ENCODE peak calls at places on chromosome 3, in seven cellular contexts. F is psoas muscle, S is GM12878, N is NT2/D1, O is PC-3, D is transverse colon, W is DND-41. Z is an unnamed sample. For H3K4me1 and H3K36me3, the result is how much of the 10 kb centered on the place peaks cover.

GRCh38 chr3:196080517-196080841 is 1.4 kb downstream of the TFRC start:
- DNase-seq in F (no peak), S (no peak), N (no peak), O (peak), D (peak), W (no peak), Z (no peak)

GRCh38 chr3:14389133-14390115 is 13.0 kb upstream of the SLC6A6 start:
- DNase-seq in F (no peak), S (no peak), N (no peak), O (no peak), D (no peak), W (no peak), Z (no peak)

GRCh38 chr3:72482589-72483249 is 365.5 kb downstream of the SHQ1 start:
- DNase-seq in F (peak), S (peak), N (no peak), O (peak), D (peak), W (no peak), Z (peak)

GRCh38 chr3:134294302-134294925 is 43.8 kb upstream of the RYK start:
- DNase-seq in F (no peak), S (peak), N (no peak), O (no peak), D (no peak), W (peak), Z (no peak)

GRCh38 chr3:170012683-170013400 is 25.0 kb upstream of the GPR160 start:
- DNase-seq in F (no peak), S (no peak), N (no peak), O (no peak), D (no peak), W (no peak), Z (no peak)

GRCh38 chr3:5304789-5305680 is 117.5 kb downstream of the EDEM1 start:
- DNase-seq in F (no peak), S (no peak), N (peak), O (peak), D (peak), W (peak), Z (no peak)

GRCh38 chr3:195596648-195597628 is 13.2 kb upstream of the APOD start:
- DNase-seq in F (no peak), S (no peak), N (no peak), O (no peak), D (no peak), W (no peak), Z (no peak)

GRCh38 chr3:52620580-52620979 is 65.1 kb downstream of the PBRM1 start:
- DNase-seq in F (no peak), S (no peak), N (no peak), O (no peak), D (no peak), W (no peak), Z (no peak)

GRCh38 chr3:130948374-130948773 is 54.5 kb downstream of the ATP2C1 start:
- DNase-seq in F (no peak), S (no peak), N (no peak), O (no peak), D (no peak), W (no peak), Z (no peak)

GRCh38 chr3:61579685-61580084 is 18.3 kb downstream of the PTPRG start:
- DNase-seq in F (no peak), S (no peak), N (no peak), O (no peak), D (no peak), W (no peak), Z (no peak)

GRCh38 chr3:11566916-11567315 is 76.8 kb downstream of the VGLL4 start:
- DNase-seq in F (no peak), S (no peak), N (no peak), O (no peak), D (no peak), W (no peak), Z (no peak)

GRCh38 chr3:66014641-66015040 is 24.1 kb downstream of the MAGI1 start:
- DNase-seq in F (no peak), S (no peak), N (no peak), O (no peak), D (no peak), W (no peak), Z (no peak)

GRCh38 chr3:172562881-172563835 is 39.9 kb upstream of the TNFSF10 start:
- DNase-seq in F (no peak), S (no peak), N (no peak), O (peak), D (no peak), W (peak), Z (no peak)

GRCh38 chr3:61894988-61895935 is 333.9 kb downstream of the PTPRG start:
- DNase-seq in F (no peak), S (peak), N (peak), O (peak), D (peak), W (peak), Z (peak)

GRCh38 chr3:130950641-130951040 is 56.8 kb downstream of the ATP2C1 start:
- DNase-seq in F (no peak), S (no peak), N (no peak), O (no peak), D (no peak), W (no peak), Z (no peak)

GRCh38 chr3:141353652-141354495 is 14.4 kb upstream of the ZBTB38 start:
- DNase-seq in F (no peak), S (no peak), N (no peak), O (no peak), D (no peak), W (no peak), Z (no peak)

GRCh38 chr3:174125267-174125844 is 727.8 kb downstream of the NLGN1 start:
- DNase-seq in F (no peak), S (no peak), N (peak), O (peak), D (no peak), W (no peak), Z (no peak)

GRCh38 chr3:33315826-33316225 is 38.6 kb downstream of the FBXL2 start:
- DNase-seq in F (no peak), S (no peak), N (no peak), O (peak), D (no peak), W (no peak), Z (no peak)

GRCh38 chr3:64163755-64164148 is 61.5 kb downstream of the PRICKLE2 start:
- DNase-seq in F (no peak), S (peak), N (no peak), O (peak), D (no peak), W (no peak), Z (no peak)

GRCh38 chr3:108334698-108335097 is 38.4 kb downstream of the HHLA2 start:
- DNase-seq in F (no peak), S (no peak), N (no peak), O (peak), D (no peak), W (no peak), Z (no peak)

GRCh38 chr3:176521531-176522175 is 675.6 kb downstream of the TBL1XR1 start:
- DNase-seq in F (no peak), S (no peak), N (no peak), O (no peak), D (no peak), W (no peak), Z (no peak)

GRCh38 chr3:156718622-156719300 is 44.4 kb downstream of the TIPARP start:
- DNase-seq in F (no peak), S (no peak), N (no peak), O (no peak), D (no peak), W (no peak), Z (no peak)

GRCh38 chr3:183816681-183817080 is 8.7 kb downstream of the MAP6D1 start:
- DNase-seq in F (no peak), S (no peak), N (no peak), O (no peak), D (no peak), W (no peak), Z (no peak)

GRCh38 chr3:5264093-5264610 is 76.6 kb downstream of the EDEM1 start:
- DNase-seq in F (no peak), S (no peak), N (peak), O (no peak), D (no peak), W (no peak), Z (no peak)

GRCh38 chr3:23406576-23406975 is 203.4 kb downstream of the UBE2E2 start:
- DNase-seq in F (no peak), S (no peak), N (no peak), O (peak), D (no peak), W (no peak), Z (no peak)

GRCh38 chr3:40504636-40505430 is 1.0 kb upstream of the ZNF620 start:
- DNase-seq in F (no peak), S (no peak), N (no peak), O (peak), D (no peak), W (no peak), Z (no peak)

GRCh38 chr3:31813197-31813596 is 167.9 kb downstream of the OSBPL10 start:
- DNase-seq in F (no peak), S (no peak), N (no peak), O (no peak), D (no peak), W (no peak), Z (no peak)

GRCh38 chr3:195762611-195763247 is 42.0 kb downstream of the MUC20 start:
- DNase-seq in F (no peak), S (no peak), N (no peak), O (no peak), D (no peak), W (no peak), Z (peak)

GRCh38 chr3:134473868-134474546 is 11.8 kb downstream of the ANAPC13 start:
- DNase-seq in F (no peak), S (no peak), N (peak), O (peak), D (peak), W (peak), Z (peak)

GRCh38 chr3:40427045-40427669 is 30.0 kb upstream of the RPL14 start:
- DNase-seq in F (no peak), S (no peak), N (no peak), O (no peak), D (no peak), W (no peak), Z (no peak)

GRCh38 chr3:151213881-151214280 is 10.9 kb upstream of the GPR171 start:
- DNase-seq in F (no peak), S (no peak), N (no peak), O (no peak), D (no peak), W (no peak), Z (no peak)

GRCh38 chr3:170040283-170040907 is 2.6 kb downstream of the GPR160 start:
- DNase-seq in F (no peak), S (no peak), N (no peak), O (no peak), D (no peak), W (no peak), Z (no peak)

GRCh38 chr3:141410861-141411771 is 42.8 kb downstream of the ZBTB38 start:
- DNase-seq in F (no peak), S (no peak), N (no peak), O (peak), D (peak), W (no peak), Z (no peak)

GRCh38 chr3:136713961-136714514 is 38.1 kb downstream of the STAG1 start:
- DNase-seq in F (no peak), S (no peak), N (no peak), O (no peak), D (no peak), W (no peak), Z (no peak)

GRCh38 chr3:136711277-136711676 is 40.9 kb downstream of the STAG1 start:
- DNase-seq in F (no peak), S (no peak), N (no peak), O (no peak), D (no peak), W (no peak), Z (no peak)

GRCh38 chr3:136720091-136720490 is 32.1 kb downstream of the STAG1 start:
- DNase-seq in F (no peak), S (no peak), N (no peak), O (no peak), D (no peak), W (no peak), Z (no peak)

GRCh38 chr3:136716629-136717028 is 35.5 kb downstream of the STAG1 start:
- DNase-seq in F (no peak), S (no peak), N (no peak), O (no peak), D (no peak), W (no peak), Z (no peak)
- H3K4me1 ChIP-seq in F (under half), S (under half), N (under half), O (under half), D (under half), W (under half), Z (under half)

GRCh38 chr3:15753056-15753710 is 44.6 kb downstream of the ANKRD28 start:
- DNase-seq in F (no peak), S (no peak), N (no peak), O (peak), D (no peak), W (no peak), Z (no peak)
- H3K36me3 ChIP-seq in F (under half), S (under half), N (under half), O (under half), D (under half), W (half or more), Z (under half)

GRCh38 chr3:8607285-8608040 is 37.1 kb downstream of the SSUH2 start:
- DNase-seq in F (peak), S (no peak), N (peak), O (peak), D (no peak), W (no peak), Z (peak)

GRCh38 chr3:8610961-8611360 is 33.6 kb downstream of the SSUH2 start:
- DNase-seq in F (no peak), S (no peak), N (no peak), O (no peak), D (no peak), W (no peak), Z (no peak)

GRCh38 chr3:8608791-8609171 is 35.8 kb downstream of the SSUH2 start:
- DNase-seq in F (no peak), S (no peak), N (no peak), O (no peak), D (no peak), W (no peak), Z (no peak)

GRCh38 chr3:8606666-8607065 is 37.9 kb downstream of the SSUH2 start:
- DNase-seq in F (no peak), S (no peak), N (no peak), O (no peak), D (no peak), W (no peak), Z (peak)

GRCh38 chr3:8608041-8608790 is 36.4 kb downstream of the SSUH2 start:
- DNase-seq in F (no peak), S (no peak), N (no peak), O (no peak), D (no peak), W (no peak), Z (peak)
- H3K4me3 ChIP-seq in F (no peak), S (no peak), N (no peak), O (no peak), D (no peak), W (no peak), Z (no peak)

GRCh38 chr3:45976191-45977091 is 19.2 kb downstream of the FYCO1 start:
- DNase-seq in F (no peak), S (no peak), N (no peak), O (no peak), D (no peak), W (peak), Z (no peak)
- H3K4me1 ChIP-seq in F (half or more), S (under half), N (under half), O (under half), D (under half), W (half or more), Z (under half)

DNA sequence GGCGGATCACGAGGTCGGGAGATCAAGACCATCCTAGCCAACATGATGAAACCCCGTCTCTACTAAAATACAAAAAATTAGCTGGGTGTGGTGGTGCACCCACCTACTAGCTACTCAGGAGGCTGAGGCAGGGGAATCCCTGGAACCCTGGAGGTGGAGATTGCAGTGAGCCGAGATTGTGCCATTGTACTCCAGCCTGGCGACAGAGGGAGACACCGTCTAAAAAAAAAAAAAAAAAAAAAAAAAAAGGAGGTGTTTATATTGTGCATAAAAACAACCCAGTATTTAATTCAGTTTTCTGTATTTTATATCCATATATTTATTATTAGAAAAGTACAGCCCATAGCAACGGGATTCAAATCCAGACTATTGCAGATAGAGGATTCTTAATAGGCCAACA is 129.1 kb upstream of the SOX2 start:
- DNase-seq in F (no peak), S (no peak), N (no peak), O (no peak), D (no peak), W (no peak), Z (no peak)
- H3K36me3 ChIP-seq in F (under half), S (under half), N (under half), O (under half), D (under half), W (under half), Z (under half)

GRCh38 chr3:194484614-194485013 is 2.2 kb downstream of the ATP13A3 start:
- DNase-seq in F (no peak), S (no peak), N (no peak), O (no peak), D (no peak), W (no peak), Z (no peak)

GRCh38 chr3:194483850-194484249 is 3.0 kb downstream of the ATP13A3 start:
- DNase-seq in F (no peak), S (no peak), N (no peak), O (no peak), D (no peak), W (no peak), Z (no peak)

GRCh38 chr3:194481525-194482195 is 5.1 kb downstream of the ATP13A3 start:
- DNase-seq in F (no peak), S (no peak), N (no peak), O (no peak), D (no peak), W (no peak), Z (no peak)

GRCh38 chr3:194482196-194482593 is 4.6 kb downstream of the ATP13A3 start:
- DNase-seq in F (no peak), S (no peak), N (no peak), O (peak), D (no peak), W (no peak), Z (no peak)

DNA sequence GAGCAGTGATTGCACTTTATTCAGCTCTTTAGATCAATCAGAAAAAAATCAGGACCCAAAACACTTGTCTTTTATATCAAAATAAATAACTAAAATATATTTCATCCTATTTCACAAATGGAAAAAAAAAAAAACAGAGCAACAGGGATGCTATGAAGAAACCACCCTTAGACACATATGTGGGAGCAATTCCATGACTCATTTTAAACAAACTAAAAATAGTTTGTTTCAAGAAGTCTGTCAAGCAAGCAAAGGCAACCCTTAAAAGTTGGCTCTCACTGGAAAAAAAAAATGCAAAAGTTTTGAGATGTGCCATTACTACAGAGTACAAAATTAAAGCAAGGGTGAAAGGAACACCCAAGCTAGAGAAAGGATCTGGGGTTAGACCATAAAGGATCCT is 5.7 kb downstream of the ATP13A3 start:
- DNase-seq in F (no peak), S (no peak), N (no peak), O (peak), D (no peak), W (no peak), Z (no peak)
- H3K4me3 ChIP-seq in F (no peak), S (peak), N (no peak), O (no peak), D (no peak), W (no peak), Z (no peak)

GRCh38 chr3:13234155-13234505 is 160.9 kb upstream of the IQSEC1 start:
- DNase-seq in F (no peak), S (no peak), N (no peak), O (no peak), D (no peak), W (no peak), Z (no peak)

GRCh38 chr3:13234664-13235063 is 161.4 kb upstream of the IQSEC1 start:
- DNase-seq in F (no peak), S (no peak), N (no peak), O (no peak), D (no peak), W (no peak), Z (no peak)

GRCh38 chr3:13235897-13236296 is 162.7 kb upstream of the IQSEC1 start:
- DNase-seq in F (no peak), S (no peak), N (no peak), O (no peak), D (no peak), W (peak), Z (no peak)

GRCh38 chr3:13233487-13234154 is 160.4 kb upstream of the IQSEC1 start:
- DNase-seq in F (no peak), S (no peak), N (no peak), O (no peak), D (no peak), W (no peak), Z (no peak)

DNA sequence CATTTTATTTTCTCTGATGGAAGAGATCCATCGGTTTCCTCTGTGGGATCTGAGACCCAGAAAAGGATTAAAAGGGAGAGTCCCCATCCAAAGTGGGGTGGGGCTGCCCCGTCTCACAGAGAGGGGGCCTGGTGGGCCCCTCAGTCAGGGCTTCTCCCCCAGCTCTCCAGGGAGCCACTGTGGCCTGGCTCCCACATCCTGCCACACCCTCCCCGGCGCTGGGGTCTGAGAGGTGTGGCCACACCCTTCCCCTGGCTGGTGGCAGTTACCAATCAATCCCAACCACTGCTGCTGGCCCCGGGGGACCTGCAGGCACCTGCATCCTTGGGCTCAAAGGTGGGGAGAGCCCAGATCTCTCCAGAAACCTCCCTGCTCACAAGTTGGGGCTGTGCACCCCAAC is 161.8 kb upstream of the IQSEC1 start:
- DNase-seq in F (no peak), S (peak), N (no peak), O (peak), D (no peak), W (peak), Z (no peak)
- H3K4me1 ChIP-seq in F (under half), S (under half), N (under half), O (under half), D (under half), W (under half), Z (under half)

DNA sequence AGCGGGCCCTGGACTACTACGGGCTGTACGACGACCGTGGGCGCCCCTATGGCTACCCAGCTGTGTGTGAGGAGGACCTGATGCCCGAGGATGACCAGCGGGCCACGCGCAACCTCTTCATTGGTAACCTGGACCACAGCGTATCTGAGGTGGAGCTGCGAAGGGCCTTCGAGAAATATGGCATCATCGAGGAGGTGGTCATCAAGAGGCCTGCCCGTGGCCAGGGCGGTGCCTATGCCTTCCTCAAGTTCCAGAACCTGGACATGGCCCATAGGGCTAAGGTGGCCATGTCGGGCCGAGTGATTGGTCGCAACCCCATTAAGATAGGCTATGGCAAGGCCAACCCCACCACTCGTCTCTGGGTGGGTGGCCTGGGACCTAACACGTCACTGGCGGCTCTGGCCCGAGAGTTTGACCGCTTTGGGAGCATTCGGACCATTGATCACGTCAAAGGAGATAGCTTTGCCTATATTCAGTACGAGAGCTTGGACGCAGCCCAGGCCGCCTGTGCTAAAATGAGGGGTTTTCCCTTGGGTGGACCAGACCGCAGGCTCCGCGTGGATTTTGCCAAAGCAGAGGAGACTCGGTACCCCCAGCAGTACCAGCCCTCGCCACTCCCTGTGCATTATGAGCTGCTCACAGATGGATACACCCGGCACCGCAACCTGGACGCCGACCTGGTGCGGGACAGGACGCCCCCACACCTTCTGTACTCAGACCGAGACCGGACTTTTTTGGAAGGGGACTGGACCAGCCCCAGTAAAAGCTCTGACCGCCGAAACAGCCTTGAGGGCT is 1.4 kb downstream of the RBM15B start:
- DNase-seq in F (no peak), S (no peak), N (no peak), O (no peak), D (no peak), W (no peak), Z (no peak)
- H3K36me3 ChIP-seq in F (under half), S (under half), N (half or more), O (half or more), D (under half), W (half or more), Z (under half)

GRCh38 chr3:168036654-168037419 is 58.9 kb downstream of the GOLIM4 start:
- DNase-seq in F (no peak), S (no peak), N (no peak), O (no peak), D (no peak), W (no peak), Z (no peak)
- H3K4me3 ChIP-seq in F (no peak), S (no peak), N (no peak), O (no peak), D (no peak), W (no peak), Z (no peak)

Z was measured in breast epithelium.